ENCODE peak calls at places on chromosome 1, in ten cellular contexts. J is SHP77, X is H1, O is T-helper 2 cell, R is GM04504, B is NCI-H2081, V is brain microvascular endothelial cell, G is nephron progenitor cell, P is stomach, C is hepatocyte. E is an unnamed sample.
A peak's percentile ranks its signal among the peaks of the same experiment; 100 is the strongest.

GRCh38 chr1:27481994-27482620 is 7.9 kb downstream of the WASF2 start:
- DNase-seq in C (no peak), X (no peak), V (no peak), J (no peak), O (no peak), B (no peak), R (no peak), G (no peak), P (no peak), E (no peak)

GRCh38 chr1:167706363-167706762 is 15.4 kb upstream of the MPZL1 start:
- DNase-seq in B (no peak), R (no peak), J (no peak), P (no peak), O (no peak), X (no peak), G (no peak), C (no peak), V (no peak), E (no peak)

GRCh38 chr1:71080178-71080781 is 555 bp downstream of the ZRANB2 start:
- DNase-seq in V (no peak), J (peak; percentile 0), B (peak; percentile 1), G (peak; percentile 3), P (no peak), X (no peak), C (peak; percentile 66), O (no peak), R (no peak), E (peak; percentile 19)

GRCh38 chr1:59967141-59967697 is 40.6 kb upstream of the CYP2J2 start:
- DNase-seq in B (no peak), J (peak; percentile 73), P (no peak), V (no peak), G (no peak), O (no peak), C (peak; percentile 52), X (no peak), R (no peak), E (no peak)

GRCh38 chr1:8486047-8486446 is 168.1 kb downstream of the SLC45A1 start:
- DNase-seq in V (no peak), R (no peak), G (no peak), P (no peak), J (no peak), B (no peak), C (no peak), O (no peak), X (no peak), E (no peak)

GRCh38 chr1:47181095-47181954 is 8.5 kb downstream of the PDZK1IP1 start:
- DNase-seq in P (peak; percentile 25), C (no peak), J (no peak), O (no peak), R (no peak), X (no peak), B (no peak), V (no peak), G (no peak), E (no peak)

GRCh38 chr1:44347280-44347679 is 7.8 kb downstream of the ERI3 start:
- DNase-seq in C (no peak), R (peak; percentile 38), B (no peak), X (no peak), P (no peak), O (no peak), J (no peak), G (no peak), V (no peak), E (peak; percentile 73)

GRCh38 chr1:185208626-185209170 is 51.7 kb downstream of the SWT1 start:
- DNase-seq in X (no peak), B (no peak), R (no peak), P (no peak), G (no peak), O (no peak), C (peak; percentile 13), J (no peak), V (no peak), E (no peak)

GRCh38 chr1:221939598-221939997 is 197.7 kb upstream of the DUSP10 start:
- DNase-seq in C (no peak), R (no peak), P (no peak), V (no peak), J (peak; percentile 82), O (no peak), X (no peak), B (peak; percentile 51), G (no peak), E (no peak)

GRCh38 chr1:61337981-61338848 is 255.9 kb downstream of the NFIA start:
- DNase-seq in G (peak; percentile 28), P (peak; percentile 73), C (peak; percentile 78), X (no peak), V (peak; percentile 95), B (peak; percentile 75), R (peak; percentile 62), J (peak; percentile 84), O (no peak), E (peak; percentile 90)

GRCh38 chr1:51963592-51964308 is 26.8 kb downstream of the RAB3B start:
- DNase-seq in C (no peak), O (no peak), B (no peak), G (no peak), R (no peak), X (no peak), P (no peak), J (no peak), V (no peak), E (no peak)

GRCh38 chr1:55727010-55727409 is 511.8 kb upstream of the USP24 start:
- DNase-seq in O (no peak), R (peak; percentile 45), X (no peak), V (peak; percentile 50), B (no peak), G (no peak), J (no peak), C (no peak), P (no peak), E (peak; percentile 78)

GRCh38 chr1:41439234-41439633 is 45.2 kb downstream of the EDN2 start:
- DNase-seq in B (no peak), R (no peak), G (no peak), V (no peak), X (no peak), O (no peak), J (no peak), C (no peak), P (no peak), E (no peak)

GRCh38 chr1:16015491-16015890 is 2.4 kb downstream of the HSPB7 start:
- DNase-seq in V (no peak), P (no peak), B (no peak), R (no peak), X (no peak), O (no peak), G (no peak), J (no peak), C (no peak), E (no peak)

GRCh38 chr1:186325239-186325638 is 49.8 kb downstream of the TPR start:
- DNase-seq in P (no peak), R (no peak), B (no peak), X (no peak), J (peak; percentile 4), V (peak; percentile 8), O (no peak), G (no peak), C (no peak), E (peak; percentile 7)

GRCh38 chr1:1231400-1232223 is at the start of gene SDF4:
- DNase-seq in J (peak; percentile 95), B (peak; percentile 96), P (peak; percentile 98), O (peak; percentile 95), V (peak; percentile 91), R (peak; percentile 93), G (peak; percentile 96), C (peak; percentile 99), X (peak; percentile 94), E (peak; percentile 100)

GRCh38 chr1:234602334-234603220 is 7.4 kb downstream of the IRF2BP2 start:
- DNase-seq in J (peak; percentile 65), P (peak; percentile 43), V (peak; percentile 92), G (no peak), R (peak; percentile 91), C (peak; percentile 83), X (no peak), B (peak; percentile 71), O (no peak), E (peak; percentile 83)

GRCh38 chr1:118914379-118915161 is 73.6 kb downstream of the TBX15 start:
- DNase-seq in V (no peak), J (no peak), O (no peak), R (no peak), G (no peak), C (peak; percentile 40), X (no peak), P (no peak), B (no peak), E (no peak)

GRCh38 chr1:178151831-178152230 is 57.9 kb downstream of the RASAL2 start:
- DNase-seq in J (no peak), V (no peak), G (no peak), B (no peak), C (no peak), X (no peak), R (no peak), O (no peak), P (no peak), E (no peak)

GRCh38 chr1:161119017-161119378 is 1.1 kb downstream of the NIT1 start:
- DNase-seq in C (peak; percentile 42), R (no peak), B (no peak), G (no peak), O (no peak), P (peak; percentile 43), X (peak; percentile 47), J (no peak), V (no peak), E (no peak)

GRCh38 chr1:8358241-8358896 is 40.5 kb downstream of the SLC45A1 start:
- DNase-seq in P (no peak), V (no peak), G (no peak), R (no peak), B (no peak), X (no peak), J (no peak), O (no peak), C (no peak), E (no peak)

GRCh38 chr1:36657826-36658225 is 175.1 kb upstream of the CSF3R start:
- DNase-seq in P (no peak), C (no peak), O (no peak), V (no peak), B (no peak), G (no peak), X (no peak), J (no peak), R (no peak), E (no peak)

GRCh38 chr1:17239420-17239819 is 9.5 kb upstream of the PADI3 start:
- DNase-seq in C (peak; percentile 72), X (peak; percentile 84), J (peak; percentile 64), R (peak; percentile 82), B (peak; percentile 56), P (no peak), V (peak; percentile 90), O (no peak), G (peak; percentile 83), E (peak; percentile 93)

GRCh38 chr1:116273042-116273783 is 99.8 kb upstream of the ATP1A1 start:
- DNase-seq in V (no peak), C (peak; percentile 52), B (no peak), G (no peak), X (no peak), P (no peak), J (peak; percentile 44), O (no peak), R (no peak), E (no peak)

GRCh38 chr1:4964634-4965345 is 310.4 kb downstream of the AJAP1 start:
- DNase-seq in B (no peak), R (no peak), P (no peak), V (no peak), C (no peak), J (no peak), O (no peak), G (no peak), X (no peak), E (no peak)

GRCh38 chr1:12272770-12273169 is 42.9 kb downstream of the VPS13D start:
- DNase-seq in P (no peak), R (no peak), C (no peak), B (peak; percentile 47), J (peak; percentile 38), G (no peak), X (no peak), V (no peak), O (no peak), E (no peak)

GRCh38 chr1:43368646-43369020 is 822 bp upstream of the ELOVL1 start:
- DNase-seq in O (no peak), V (no peak), X (no peak), G (no peak), P (no peak), R (no peak), J (no peak), B (no peak), C (no peak), E (no peak)

GRCh38 chr1:46983416-46983815 is 40.1 kb upstream of the CYP4X1 start:
- DNase-seq in J (no peak), X (no peak), B (no peak), C (no peak), V (no peak), G (no peak), P (no peak), O (no peak), R (no peak), E (no peak)

E was measured in AG08395.